ENCODE peak calls at places on chromosomes 6 and 20, in four cellular contexts. One of them, this sample, is unnamed.

GRCh38 chr6:27565839-27566779 is 93.2 kb upstream of the ZNF184 start:
- DNase-seq in hypothalamus: no peak
- DNase-seq in heart left ventricle: no peak
- DNase-seq in psoas muscle: no peak
- DNase-seq in this sample: peak

GRCh38 chr6:143867236-143867635 is 3.0 kb downstream of the ZC2HC1B start:
- DNase-seq in psoas muscle: no peak
- DNase-seq in heart left ventricle: no peak
- DNase-seq in hypothalamus: no peak
- DNase-seq in this sample: no peak

GRCh38 chr20:15241696-15242095 is 904.3 kb upstream of the FLRT3 start:
- DNase-seq in hypothalamus: no peak
- DNase-seq in heart left ventricle: no peak
- DNase-seq in psoas muscle: no peak
- DNase-seq in this sample: no peak

GRCh38 chr6:13742961-13743735 is 31.5 kb upstream of the RANBP9 start:
- DNase-seq in psoas muscle: no peak
- DNase-seq in heart left ventricle: no peak
- DNase-seq in hypothalamus: no peak
- DNase-seq in this sample: no peak

GRCh38 chr20:19659468-19659867 is 98.6 kb upstream of the RIN2 start:
- DNase-seq in psoas muscle: no peak
- DNase-seq in heart left ventricle: no peak
- DNase-seq in hypothalamus: no peak
- DNase-seq in this sample: no peak

GRCh38 chr20:3194617-3195280 is 9.7 kb downstream of the DDRGK1 start:
- DNase-seq in hypothalamus: no peak
- DNase-seq in psoas muscle: no peak
- DNase-seq in heart left ventricle: no peak
- DNase-seq in this sample: no peak

GRCh38 chr6:41370488-41371111 is 35.2 kb downstream of the NCR2 start:
- DNase-seq in psoas muscle: no peak
- DNase-seq in heart left ventricle: no peak
- DNase-seq in hypothalamus: no peak
- DNase-seq in this sample: peak

GRCh38 chr6:136608991-136609390 is 58.8 kb upstream of the MAP7 start:
- DNase-seq in psoas muscle: no peak
- DNase-seq in heart left ventricle: no peak
- DNase-seq in hypothalamus: no peak
- DNase-seq in this sample: peak

GRCh38 chr6:148770408-148771211 is 23.8 kb downstream of the UST start:
- DNase-seq in psoas muscle: no peak
- DNase-seq in heart left ventricle: no peak
- DNase-seq in hypothalamus: no peak
- DNase-seq in this sample: no peak

GRCh38 chr20:34475979-34476736 is 40.1 kb upstream of the DYNLRB1 start:
- DNase-seq in hypothalamus: peak
- DNase-seq in psoas muscle: peak
- DNase-seq in heart left ventricle: peak
- DNase-seq in this sample: no peak

GRCh38 chr20:56385130-56385529 is 6.9 kb downstream of the AURKA start:
- DNase-seq in hypothalamus: no peak
- DNase-seq in heart left ventricle: no peak
- DNase-seq in psoas muscle: no peak
- DNase-seq in this sample: no peak

GRCh38 chr6:149566372-149567193 is at the start of gene GINM1:
- DNase-seq in hypothalamus: peak
- DNase-seq in psoas muscle: peak
- DNase-seq in heart left ventricle: peak
- DNase-seq in this sample: no peak

GRCh38 chr6:151722342-151722741 is 85.1 kb upstream of the ESR1 start:
- DNase-seq in hypothalamus: no peak
- DNase-seq in heart left ventricle: no peak
- DNase-seq in psoas muscle: no peak
- DNase-seq in this sample: no peak

GRCh38 chr20:50339196-50339901 is 148.7 kb downstream of the CEBPB start:
- DNase-seq in hypothalamus: no peak
- DNase-seq in heart left ventricle: no peak
- DNase-seq in psoas muscle: no peak
- DNase-seq in this sample: no peak

GRCh38 chr20:57664476-57664875 is 44.2 kb upstream of the ZBP1 start:
- DNase-seq in hypothalamus: no peak
- DNase-seq in psoas muscle: no peak
- DNase-seq in heart left ventricle: peak
- DNase-seq in this sample: no peak

GRCh38 chr6:73713426-73714147 is 17.6 kb downstream of the CD109 start:
- DNase-seq in heart left ventricle: no peak
- DNase-seq in psoas muscle: no peak
- DNase-seq in hypothalamus: no peak
- DNase-seq in this sample: no peak

GRCh38 chr20:60046011-60046413 is 87.8 kb downstream of the CDH26 start:
- DNase-seq in hypothalamus: no peak
- DNase-seq in heart left ventricle: no peak
- DNase-seq in psoas muscle: no peak
- DNase-seq in this sample: peak

GRCh38 chr6:26351544-26351953 is 13.4 kb upstream of the BTN3A2 start:
- DNase-seq in psoas muscle: no peak
- DNase-seq in hypothalamus: no peak
- DNase-seq in heart left ventricle: no peak
- DNase-seq in this sample: peak

GRCh38 chr6:153994004-153994403 is 45.0 kb upstream of the OPRM1 start:
- DNase-seq in psoas muscle: no peak
- DNase-seq in hypothalamus: no peak
- DNase-seq in heart left ventricle: no peak
- DNase-seq in this sample: no peak

GRCh38 chr20:36018208-36018988 is 50.0 kb downstream of the CNBD2 start:
- DNase-seq in hypothalamus: no peak
- DNase-seq in heart left ventricle: no peak
- DNase-seq in psoas muscle: no peak
- DNase-seq in this sample: no peak

GRCh38 chr6:1995521-1996110 is 249.8 kb downstream of the GMDS start:
- DNase-seq in hypothalamus: no peak
- DNase-seq in heart left ventricle: no peak
- DNase-seq in psoas muscle: no peak
- DNase-seq in this sample: no peak

GRCh38 chr6:107179004-107179403 is 63.7 kb upstream of the BEND3 start:
- DNase-seq in heart left ventricle: no peak
- DNase-seq in psoas muscle: no peak
- DNase-seq in hypothalamus: no peak
- DNase-seq in this sample: peak

GRCh38 chr6:69729870-69730449 is 66.8 kb downstream of the LMBRD1 start:
- DNase-seq in heart left ventricle: no peak
- DNase-seq in psoas muscle: no peak
- DNase-seq in hypothalamus: no peak
- DNase-seq in this sample: peak

GRCh38 chr6:51737580-51738360 is 349.6 kb downstream of the PKHD1 start:
- DNase-seq in psoas muscle: no peak
- DNase-seq in heart left ventricle: no peak
- DNase-seq in hypothalamus: no peak
- DNase-seq in this sample: no peak

GRCh38 chr20:46311039-46311650 is 2.8 kb upstream of the CDH22 start:
- DNase-seq in hypothalamus: no peak
- DNase-seq in psoas muscle: no peak
- DNase-seq in heart left ventricle: no peak
- DNase-seq in this sample: peak

GRCh38 chr20:44446111-44446722 is 29.5 kb upstream of the TTPAL start:
- DNase-seq in psoas muscle: no peak
- DNase-seq in heart left ventricle: no peak
- DNase-seq in hypothalamus: no peak
- DNase-seq in this sample: no peak

GRCh38 chr6:30885481-30885998 is 1.2 kb downstream of the DDR1 start:
- DNase-seq in hypothalamus: no peak
- DNase-seq in heart left ventricle: no peak
- DNase-seq in psoas muscle: no peak
- DNase-seq in this sample: peak

GRCh38 chr20:43680976-43681375 is 14.1 kb downstream of the MYBL2 start:
- DNase-seq in psoas muscle: no peak
- DNase-seq in heart left ventricle: no peak
- DNase-seq in hypothalamus: no peak
- DNase-seq in this sample: no peak

GRCh38 chr20:237918-238317 is 10.9 kb downstream of the DEFB129 start:
- DNase-seq in psoas muscle: no peak
- DNase-seq in hypothalamus: no peak
- DNase-seq in heart left ventricle: no peak
- DNase-seq in this sample: no peak

GRCh38 chr20:33704197-33704924 is 15.7 kb downstream of the PXMP4 start:
- DNase-seq in psoas muscle: no peak
- DNase-seq in heart left ventricle: no peak
- DNase-seq in hypothalamus: no peak
- DNase-seq in this sample: peak

GRCh38 chr6:109242923-109243322 is 139.3 kb downstream of the CD164 start:
- DNase-seq in psoas muscle: no peak
- DNase-seq in heart left ventricle: no peak
- DNase-seq in hypothalamus: no peak
- DNase-seq in this sample: no peak